ENCODE peak calls at places on chromosome 21, in seven cellular contexts. J is stomach, M is suprapubic skin, E is breast epithelium, U is endothelial cell of umbilical vein, Q is upper lobe of left lung, G is transverse colon. O is an unnamed sample.

GRCh38 chr21:40658237-40658636 is 188.7 kb downstream of the DSCAM start:
- DNase-seq in J (no peak), M (no peak), E (no peak), U (no peak), Q (no peak), G (no peak), O (no peak)

GRCh38 chr21:42056996-42057689 is 14.0 kb upstream of the UMODL1 start:
- DNase-seq in J (peak), M (no peak), E (peak), U (peak), Q (peak), G (peak), O (no peak)

GRCh38 chr21:39726133-39726532 is 18.9 kb upstream of the IGSF5 start:
- DNase-seq in J (no peak), M (peak), E (no peak), U (no peak), Q (no peak), G (no peak), O (no peak)

GRCh38 chr21:25934771-25935224 is 200.0 kb downstream of the GABPA start:
- DNase-seq in J (peak), M (no peak), E (peak), U (peak), Q (peak), G (peak), O (peak)

GRCh38 chr21:25689226-25689625 is 45.5 kb downstream of the ATP5PF start:
- DNase-seq in J (no peak), M (no peak), E (no peak), U (no peak), Q (no peak), G (no peak), O (no peak)

GRCh38 chr21:37907076-37907475 is 9.2 kb downstream of the KCNJ6 start:
- DNase-seq in J (no peak), M (no peak), E (no peak), U (no peak), Q (no peak), G (no peak), O (no peak)

GRCh38 chr21:41684381-41685245 is 82.2 kb downstream of the RIPK4 start:
- DNase-seq in J (peak), M (no peak), E (no peak), U (no peak), Q (peak), G (peak), O (no peak)

GRCh38 chr21:38242036-38242435 is 14.8 kb upstream of the KCNJ15 start:
- DNase-seq in J (no peak), M (no peak), E (no peak), U (no peak), Q (no peak), G (no peak), O (no peak)

GRCh38 chr21:38819719-38820147 is 14.0 kb downstream of the ETS2 start:
- DNase-seq in J (peak), M (no peak), E (peak), U (no peak), Q (peak), G (peak), O (no peak)

GRCh38 chr21:20739421-20739820 is 258.8 kb upstream of the NCAM2 start:
- DNase-seq in J (no peak), M (no peak), E (no peak), U (no peak), Q (no peak), G (no peak), O (no peak)

GRCh38 chr21:16205527-16205926 is 475.7 kb downstream of the USP25 start:
- DNase-seq in J (no peak), M (no peak), E (no peak), U (no peak), Q (no peak), G (no peak), O (no peak)

GRCh38 chr21:38365521-38365920 is 108.7 kb downstream of the KCNJ15 start:
- DNase-seq in J (no peak), M (no peak), E (no peak), U (no peak), Q (no peak), G (no peak), O (no peak)

GRCh38 chr21:21084179-21084578 is 86.0 kb downstream of the NCAM2 start:
- DNase-seq in J (no peak), M (no peak), E (no peak), U (no peak), Q (no peak), G (no peak), O (no peak)

GRCh38 chr21:14382486-14382834 is 486 bp downstream of the HSPA13 start:
- DNase-seq in J (no peak), M (no peak), E (no peak), U (no peak), Q (peak), G (no peak), O (no peak)

GRCh38 chr21:14383596-14384210 is 757 bp upstream of the HSPA13 start:
- DNase-seq in J (no peak), M (no peak), E (no peak), U (no peak), Q (no peak), G (no peak), O (no peak)

GRCh38 chr21:14388282-14388681 is 5.3 kb upstream of the HSPA13 start:
- DNase-seq in J (no peak), M (no peak), E (no peak), U (no peak), Q (no peak), G (no peak), O (no peak)

GRCh38 chr21:14384453-14384852 is 1.5 kb upstream of the HSPA13 start:
- DNase-seq in J (no peak), M (no peak), E (no peak), U (no peak), Q (no peak), G (no peak), O (no peak)

DNA sequence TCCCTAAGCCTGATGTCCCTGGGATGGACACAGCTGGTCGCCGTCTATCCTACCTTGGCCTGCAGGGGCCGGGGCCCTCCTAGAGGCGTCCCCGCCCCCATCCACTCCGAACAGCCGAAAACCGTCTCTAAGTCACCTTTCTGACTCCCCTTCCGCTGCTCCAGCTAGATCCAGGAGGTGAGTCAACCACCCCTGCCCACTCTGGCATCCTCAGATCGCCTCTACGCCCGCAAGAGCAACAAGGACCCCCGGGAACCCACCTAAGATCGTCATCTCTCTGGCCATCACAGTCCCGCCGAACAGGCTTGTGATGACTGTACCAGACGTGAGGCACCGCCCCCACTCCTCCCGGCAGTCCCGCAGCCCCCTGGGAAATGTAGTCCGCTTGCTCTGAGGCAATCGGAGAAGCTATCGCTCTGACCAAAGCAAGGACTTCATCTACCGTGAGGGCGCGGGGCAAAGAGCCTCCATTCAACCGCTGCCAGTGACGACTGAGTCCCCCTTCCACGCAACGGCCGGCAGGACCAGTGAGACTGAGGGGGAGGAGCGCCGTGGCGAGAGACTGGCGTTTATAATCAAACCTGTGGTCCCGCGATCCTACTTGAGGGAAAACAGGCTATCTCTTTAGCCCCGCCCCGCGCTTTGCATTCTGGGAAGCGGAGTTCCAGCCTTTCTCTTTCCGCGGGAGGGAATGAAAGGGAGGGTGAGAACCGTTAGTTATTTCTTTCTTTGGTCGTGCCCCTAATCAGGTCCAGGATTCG is at the start of gene HSPA13:
- DNase-seq in J (peak), M (peak), E (peak), U (peak), Q (peak), G (peak), O (peak)
- TF ChIP-seq POLR2A in J (peak), M (no peak), E (peak), U (peak), Q (no peak), G (peak), O (peak)

DNA sequence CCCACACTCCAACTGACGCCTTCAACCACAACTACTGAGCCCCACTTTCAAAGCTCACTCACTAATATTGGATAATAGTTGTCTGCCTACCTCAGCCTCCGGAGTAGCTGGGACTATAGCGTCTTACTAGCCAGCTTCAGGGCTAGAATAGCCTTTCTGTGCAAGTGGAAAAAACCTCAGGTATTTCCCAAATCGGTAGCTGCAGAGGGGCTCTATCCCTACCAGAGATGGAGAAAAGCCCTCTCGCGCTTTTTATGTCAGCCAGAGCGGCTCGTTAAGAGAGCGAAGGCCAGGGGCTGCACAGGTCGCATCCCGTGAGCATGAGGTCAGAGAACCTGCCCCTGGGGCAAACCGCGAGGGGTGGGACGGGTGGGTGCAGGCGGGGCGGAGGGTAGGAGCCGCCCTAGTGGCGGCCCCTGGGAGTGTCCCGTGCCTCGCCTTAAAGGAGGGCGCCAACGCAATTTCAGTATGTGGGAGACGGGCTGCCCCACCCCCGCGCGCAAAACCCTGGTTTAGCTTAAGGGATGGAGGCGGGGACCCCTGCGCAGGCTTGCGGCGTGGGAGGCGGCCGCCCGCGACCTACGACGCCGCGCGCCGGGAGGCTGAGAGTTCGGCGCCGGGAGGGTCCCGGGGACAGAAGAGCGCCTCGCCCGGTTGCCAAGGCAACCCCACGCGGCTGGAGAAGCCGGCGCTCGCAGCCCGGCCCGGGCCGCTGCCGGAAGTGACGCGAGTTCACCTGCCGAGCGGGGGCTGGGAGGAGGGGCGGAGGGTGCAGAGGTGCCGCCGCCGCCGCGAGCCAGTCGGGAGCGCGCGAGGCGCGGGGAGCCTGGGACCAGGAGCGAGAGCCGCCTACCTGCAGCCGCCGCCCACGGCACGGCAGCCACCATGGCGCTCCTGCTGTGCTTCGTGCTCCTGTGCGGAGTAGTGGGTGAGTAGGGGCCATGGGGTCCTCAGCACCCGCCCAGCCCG is at the start of gene CXADR:
- DNase-seq in J (peak), M (no peak), E (peak), U (peak), Q (peak), G (peak), O (no peak)
- TF ChIP-seq POLR2AphosphoS5 in J (peak), M (no peak), E (peak), U (no peak), Q (peak), G (peak), O (no peak)

DNA sequence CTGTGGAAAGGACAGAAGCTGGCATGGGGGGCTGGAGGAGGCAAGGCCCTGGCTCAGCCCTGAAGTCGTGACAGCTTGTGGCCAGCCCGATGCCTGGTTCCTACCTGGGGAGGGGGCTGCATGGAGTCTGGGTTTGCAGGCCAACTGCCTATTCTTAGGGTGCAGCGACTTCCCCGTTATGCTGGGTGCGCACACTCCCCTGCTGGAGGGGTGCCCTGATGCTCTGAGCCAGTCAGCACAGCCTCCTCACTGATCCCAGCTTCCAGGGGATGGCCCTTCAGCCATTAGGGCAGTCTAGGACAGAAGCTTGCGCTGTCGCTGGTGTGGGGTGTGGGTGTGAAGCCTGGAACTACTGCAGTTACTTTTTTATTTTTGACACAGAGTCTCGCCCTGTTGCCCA is 30.0 kb upstream of the SLC19A1 start:
- DNase-seq in J (peak), M (peak), E (peak), U (no peak), Q (no peak), G (no peak), O (peak)
- TF ChIP-seq CTCF in J (no peak), M (no peak), E (no peak), U (no peak), Q (no peak), G (no peak), O (no peak)

GRCh38 chr21:27649746-27650145 is 682.9 kb upstream of the ADAMTS5 start:
- DNase-seq in J (no peak), M (no peak), E (no peak), U (no peak), Q (no peak), G (no peak), O (no peak)

GRCh38 chr21:27647921-27648320 is 681.0 kb upstream of the ADAMTS5 start:
- DNase-seq in J (no peak), M (no peak), E (no peak), U (peak), Q (no peak), G (no peak), O (no peak)

GRCh38 chr21:27649323-27649722 is 682.4 kb upstream of the ADAMTS5 start:
- DNase-seq in J (no peak), M (no peak), E (no peak), U (peak), Q (no peak), G (no peak), O (no peak)

GRCh38 chr21:27648560-27648959 is 681.7 kb upstream of the ADAMTS5 start:
- DNase-seq in J (no peak), M (no peak), E (no peak), U (peak), Q (no peak), G (no peak), O (no peak)

GRCh38 chr21:27653481-27653880 is 686.6 kb upstream of the ADAMTS5 start:
- DNase-seq in J (no peak), M (no peak), E (no peak), U (no peak), Q (no peak), G (no peak), O (no peak)
- TF ChIP-seq POLR2A in J (no peak), M (no peak), E (no peak), U (no peak), Q (no peak), G (no peak), O (no peak)

DNA sequence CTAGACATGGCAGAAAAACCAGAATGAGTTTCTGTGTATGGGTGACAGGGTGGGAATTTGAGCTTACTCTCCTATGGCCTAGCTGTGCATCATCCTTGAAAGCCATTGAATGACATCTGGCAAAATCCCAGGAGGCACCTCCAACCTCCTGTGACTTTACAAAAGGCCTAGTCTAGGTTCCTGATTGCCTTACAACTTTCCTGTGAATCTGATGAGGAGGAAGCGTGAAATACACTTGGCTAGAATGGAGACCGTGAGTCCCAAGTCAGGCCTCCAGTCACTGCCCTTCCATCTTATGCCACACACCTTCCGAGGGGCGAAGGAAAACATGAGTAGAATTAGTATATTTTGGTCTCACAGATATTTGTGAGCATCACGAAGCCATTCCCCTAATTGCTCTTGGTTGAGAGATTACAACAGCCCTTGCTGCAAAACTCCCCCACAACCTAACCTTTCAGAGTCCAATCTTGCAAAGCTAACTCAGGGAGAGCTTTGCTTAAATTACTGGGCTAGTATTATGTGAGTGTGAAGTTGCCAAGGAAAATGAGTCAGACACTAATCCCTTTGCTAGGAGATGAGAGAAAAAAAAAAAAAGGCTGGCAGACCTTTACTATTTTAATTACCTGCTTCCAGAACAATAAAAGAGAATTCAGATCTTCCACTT is 36.3 kb upstream of the PAXBP1 start:
- DNase-seq in J (no peak), M (no peak), E (no peak), U (no peak), Q (no peak), G (peak), O (no peak)
- TF ChIP-seq POLR2AphosphoS5 in J (peak), M (no peak), E (no peak), U (no peak), Q (no peak), G (no peak), O (no peak)

GRCh38 chr21:35441868-35442582 is 392.9 kb upstream of the RUNX1 start:
- DNase-seq in J (no peak), M (no peak), E (no peak), U (no peak), Q (no peak), G (no peak), O (no peak)
- TF ChIP-seq CTCF in J (no peak), M (no peak), E (no peak), U (peak), Q (no peak), G (no peak), O (no peak)

DNA sequence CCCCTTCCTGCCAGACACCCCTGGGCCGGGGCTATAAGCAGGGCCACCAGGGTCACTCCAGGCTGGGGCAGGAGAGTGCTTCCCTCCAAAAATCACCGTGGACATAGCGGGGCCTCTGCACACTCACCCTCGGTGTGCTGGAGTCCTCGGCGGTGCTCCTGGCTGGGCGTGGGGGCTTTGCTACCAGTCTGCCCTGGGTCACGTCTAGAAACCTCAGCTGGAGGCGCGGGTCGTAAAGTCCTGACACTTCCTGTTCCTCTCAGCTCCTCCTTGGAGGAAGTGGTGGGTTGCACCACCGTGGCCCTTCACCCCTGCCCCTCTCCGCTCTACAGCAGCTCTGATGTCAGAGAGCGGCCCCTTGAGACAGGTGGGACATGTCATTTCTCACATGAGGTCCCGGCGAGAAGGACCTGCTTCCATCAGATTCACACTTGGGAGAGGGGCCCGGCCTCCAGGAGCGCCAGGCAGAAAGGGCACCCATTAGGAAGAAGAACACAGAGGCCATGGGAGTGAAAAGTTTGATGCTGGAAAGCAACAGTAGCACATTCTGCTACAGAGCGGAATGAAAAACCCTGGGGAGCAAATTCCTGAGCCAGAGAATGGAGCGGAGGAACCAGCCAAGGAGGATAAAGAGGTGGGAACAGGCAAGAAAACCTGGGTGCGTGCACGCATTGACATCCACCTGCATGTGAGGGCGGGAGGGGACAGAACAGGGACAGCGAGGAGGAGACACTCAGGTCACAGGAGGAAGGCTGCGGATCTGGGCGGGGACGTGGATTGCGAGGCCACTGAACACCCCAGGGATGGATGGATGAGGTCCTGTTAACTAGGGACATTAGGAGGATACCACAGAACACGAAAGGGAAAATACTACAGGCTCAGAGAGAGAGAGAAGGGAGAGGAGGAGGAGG is at the start of gene ITGB2:
- DNase-seq in J (peak), M (no peak), E (no peak), U (no peak), Q (peak), G (peak), O (no peak)
- TF ChIP-seq POLR2A in J (no peak), M (no peak), E (no peak), U (no peak), Q (no peak), G (no peak), O (no peak)

DNA sequence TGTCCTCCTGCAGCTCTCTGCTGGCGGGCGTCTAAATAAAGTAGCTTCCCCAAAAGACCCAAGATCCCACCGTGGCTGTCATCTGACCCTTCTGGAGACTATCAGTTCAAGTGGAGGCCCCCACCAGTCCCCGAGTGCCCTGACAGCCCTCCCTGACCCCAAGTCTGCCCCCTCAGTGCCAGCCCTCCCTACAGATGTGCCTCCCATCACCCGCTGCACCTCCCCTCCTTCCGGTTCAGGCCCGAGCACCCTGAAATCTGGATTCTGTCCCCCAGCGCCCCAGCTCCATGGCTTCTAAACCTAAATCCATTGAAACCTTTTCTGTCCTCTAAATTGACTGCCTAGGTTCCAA is 593 bp downstream of the IL10RB start:
- DNase-seq in J (peak), M (no peak), E (no peak), U (no peak), Q (no peak), G (peak), O (no peak)
- TF ChIP-seq POLR2AphosphoS5 in J (no peak), M (no peak), E (no peak), U (no peak), Q (no peak), G (no peak), O (no peak)

DNA sequence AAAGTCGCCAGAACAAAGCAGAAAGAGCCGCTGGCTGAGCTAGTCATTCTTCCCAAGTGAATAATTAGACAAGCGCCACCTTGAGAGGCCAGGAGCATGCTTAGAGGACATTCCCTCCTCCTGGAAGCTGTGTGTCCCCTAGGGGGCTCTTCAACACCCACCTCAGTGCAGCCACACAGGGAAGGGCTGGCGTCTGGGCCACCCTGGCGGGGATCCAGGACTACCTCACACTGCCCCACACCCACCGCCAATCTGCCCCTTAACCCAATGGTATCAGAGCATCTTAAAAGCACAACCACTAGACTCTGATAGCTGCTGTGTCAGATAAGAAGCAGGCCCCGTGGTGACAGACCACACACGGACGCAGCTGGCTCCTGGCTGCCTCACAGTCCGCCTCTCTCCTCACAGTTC is 24.9 kb downstream of the SETD4 start:
- DNase-seq in J (peak), M (peak), E (no peak), U (no peak), Q (no peak), G (no peak), O (no peak)
- TF ChIP-seq CTCF in J (no peak), M (no peak), E (no peak), U (no peak), Q (no peak), G (no peak), O (no peak)

O was measured in sigmoid colon.